ENCODE peak calls at places on chromosome 21, in five cellular contexts. H, Q, N, Z and W are unnamed samples.

GRCh38 chr21:19440792-19441494 is 1037.4 kb upstream of the TMPRSS15 start:
- DNase-seq in Z (no peak), N (no peak), H (no peak), Q (no peak), W (no peak)

GRCh38 chr21:46051821-46052675 is 45.9 kb upstream of the COL6A2 start:
- DNase-seq in N (no peak), H (no peak), Q (no peak), Z (no peak), W (no peak)

GRCh38 chr21:37849703-37850102 is 66.6 kb downstream of the KCNJ6 start:
- DNase-seq in Z (peak), Q (peak), N (no peak), H (no peak), W (peak)

GRCh38 chr21:38804617-38805281 is 980 bp upstream of the ETS2 start:
- DNase-seq in H (peak), N (no peak), Q (no peak), Z (peak), W (no peak)

GRCh38 chr21:46540087-46540710 is 64.7 kb downstream of the S100B start:
- DNase-seq in H (no peak), Z (no peak), N (no peak), Q (no peak), W (no peak)

GRCh38 chr21:46325073-46325912 is 1.3 kb downstream of the PCNT start:
- DNase-seq in N (no peak), Z (peak), Q (no peak), H (peak), W (no peak)

GRCh38 chr21:38999148-38999547 is 184.1 kb downstream of the PSMG1 start:
- DNase-seq in Q (no peak), H (no peak), N (no peak), Z (peak), W (no peak)

GRCh38 chr21:37072239-37072987 is 458 bp downstream of the PIGP start:
- DNase-seq in N (no peak), H (no peak), Q (no peak), Z (peak), W (no peak)

GRCh38 chr21:42616366-42617340 is 36.8 kb upstream of the PDE9A start:
- DNase-seq in Z (no peak), Q (no peak), N (no peak), H (no peak), W (no peak)

GRCh38 chr21:37253991-37254390 is 13.1 kb downstream of the VPS26C start:
- DNase-seq in Z (peak), N (no peak), Q (peak), H (no peak), W (no peak)

GRCh38 chr21:42572906-42573495 is 59.3 kb downstream of the SLC37A1 start:
- DNase-seq in N (no peak), Z (no peak), H (no peak), Q (no peak), W (no peak)

GRCh38 chr21:46099476-46099875 is 1.6 kb downstream of the COL6A2 start:
- DNase-seq in Q (no peak), N (no peak), H (no peak), Z (no peak), W (no peak)

GRCh38 chr21:42220138-42220701 is 1.3 kb downstream of the ABCG1 start:
- DNase-seq in H (peak), Z (peak), Q (peak), N (no peak), W (no peak)

GRCh38 chr21:30044447-30045064 is 104.8 kb upstream of the GRIK1 start:
- DNase-seq in Z (peak), Q (no peak), N (no peak), H (peak), W (no peak)

DNA sequence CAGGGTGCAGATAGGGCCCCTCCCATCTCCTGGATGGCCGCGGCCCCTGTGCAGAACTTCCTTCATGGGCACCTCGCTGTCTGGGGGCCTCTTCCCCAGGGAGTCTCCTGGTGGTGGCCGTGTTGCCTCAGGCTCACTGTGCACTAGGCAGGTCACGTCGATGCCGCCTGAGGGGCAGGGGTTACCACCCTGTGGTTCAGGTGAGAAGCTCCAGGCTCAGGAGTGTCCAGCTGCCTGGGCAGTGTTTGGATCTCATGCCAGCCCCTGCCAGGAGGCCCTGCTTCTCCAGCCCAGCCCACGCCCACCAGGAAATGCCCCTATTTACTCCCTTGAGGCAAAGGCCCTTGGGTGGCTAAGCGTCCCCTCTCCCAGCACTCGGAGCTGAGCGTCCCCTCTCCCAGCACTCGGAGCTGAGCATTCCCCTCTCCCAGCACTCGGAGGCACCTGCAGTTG is 2.1 kb downstream of the ITGB2 start:
- DNase-seq in Z (no peak), Q (no peak), N (no peak), H (no peak), W (no peak)
- H3K4me3 ChIP-seq in Z (no peak), Q (no peak), N (peak), H (no peak), W (no peak)

GRCh38 chr21:43929217-43929971 is 64.4 kb downstream of the AGPAT3 start:
- DNase-seq in N (no peak), Z (no peak), H (no peak), Q (no peak), W (no peak)

GRCh38 chr21:43930848-43931384 is 65.9 kb downstream of the AGPAT3 start:
- DNase-seq in H (no peak), Z (no peak), N (no peak), Q (no peak), W (no peak)

GRCh38 chr21:43928726-43929125 is 63.7 kb downstream of the AGPAT3 start:
- DNase-seq in N (no peak), H (no peak), Q (no peak), Z (no peak), W (no peak)

GRCh38 chr21:43931454-43931853 is 66.4 kb downstream of the AGPAT3 start:
- DNase-seq in N (no peak), Z (no peak), Q (no peak), H (no peak), W (no peak)

GRCh38 chr21:43930074-43930847 is 65.2 kb downstream of the AGPAT3 start:
- DNase-seq in H (no peak), N (no peak), Z (no peak), Q (no peak), W (no peak)
- H3K4me3 ChIP-seq in H (no peak), N (no peak), Z (no peak), Q (no peak), W (no peak)

GRCh38 chr21:31151682-31152081 is 113.4 kb upstream of the KRTAP19-8 start:
- DNase-seq in Q (no peak), H (no peak), N (no peak), Z (no peak), W (no peak)
- H3K4me3 ChIP-seq in Q (no peak), H (no peak), N (no peak), Z (no peak), W (no peak)

DNA sequence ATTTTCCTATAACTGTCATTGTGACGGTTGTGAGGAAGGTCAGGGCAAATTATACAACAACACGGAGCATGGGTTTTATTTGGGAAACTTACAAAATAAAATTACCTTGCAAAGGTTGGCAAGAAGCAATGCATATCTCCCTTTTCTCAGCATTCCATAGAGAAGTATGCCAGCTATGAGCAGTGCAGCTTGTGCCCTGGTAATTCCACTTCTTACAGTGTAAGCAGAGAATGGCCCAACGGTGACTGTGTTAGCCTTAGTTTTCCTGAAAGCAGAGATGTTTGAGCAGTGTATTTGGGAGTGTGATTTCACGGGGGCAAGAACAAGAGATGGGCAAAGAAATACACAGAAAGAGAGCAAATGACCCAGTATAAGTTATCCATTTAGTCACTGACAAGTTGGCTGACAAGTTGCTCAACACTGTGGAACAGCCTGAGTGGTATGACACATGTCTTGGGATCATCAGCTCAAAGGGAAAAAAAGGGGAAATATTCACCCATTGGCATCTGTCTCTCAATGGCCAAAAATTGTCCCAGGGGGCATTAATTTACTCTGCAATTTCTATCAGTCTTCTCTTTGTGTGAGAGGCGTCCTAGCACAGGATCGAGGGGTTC is 210.9 kb upstream of the NRIP1 start:
- DNase-seq in Q (no peak), H (no peak), Z (peak), N (no peak), W (no peak)
- H3K4me3 ChIP-seq in Q (no peak), H (no peak), Z (no peak), N (no peak), W (no peak)

GRCh38 chr21:31873275-31873695 is 465 bp downstream of the HUNK start:
- DNase-seq in H (peak), Q (no peak), N (no peak), Z (no peak), W (no peak)

GRCh38 chr21:31872452-31873274 is at the start of gene HUNK:
- DNase-seq in Z (peak), N (no peak), Q (no peak), H (peak), W (no peak)

GRCh38 chr21:31875424-31876097 is 2.7 kb downstream of the HUNK start:
- DNase-seq in H (no peak), Q (no peak), Z (no peak), N (no peak), W (no peak)

GRCh38 chr21:31874817-31875216 is 2.0 kb downstream of the HUNK start:
- DNase-seq in N (no peak), Z (no peak), Q (no peak), H (no peak), W (no peak)

GRCh38 chr21:31873696-31874599 is 1.1 kb downstream of the HUNK start:
- DNase-seq in Q (no peak), H (peak), N (no peak), Z (peak), W (no peak)
- H3K4me3 ChIP-seq in Q (peak), H (peak), N (no peak), Z (peak), W (peak)

GRCh38 chr21:34889287-34889536 is 159.9 kb downstream of the RUNX1 start:
- DNase-seq in H (peak), Q (no peak), N (no peak), Z (peak), W (no peak)
- H3K4me3 ChIP-seq in H (peak), Q (peak), N (peak), Z (peak), W (peak)